ENCODE peak calls at places on chromosomes 4 and X, in four cellular contexts. One of them, this sample, is unnamed.
A peak's percentile ranks its signal among the peaks of the same experiment; 100 is the strongest.

GRCh38 chr4:95077864-95078263 is 320.1 kb downstream of the BMPR1B start:
- DNase-seq in ascending aorta: no peak
- DNase-seq in sigmoid colon: no peak
- DNase-seq in tibial artery: no peak
- DNase-seq in this sample: no peak

GRCh38 chrX:7941390-7942042 is 14.3 kb upstream of the PNPLA4 start:
- DNase-seq in ascending aorta: no peak
- DNase-seq in sigmoid colon: no peak
- DNase-seq in tibial artery: no peak
- DNase-seq in this sample: peak; percentile 12

GRCh38 chrX:29671426-29671825 is 543.9 kb upstream of the MAGEB2 start:
- DNase-seq in ascending aorta: no peak
- DNase-seq in sigmoid colon: no peak
- DNase-seq in tibial artery: no peak
- DNase-seq in this sample: no peak

GRCh38 chrX:47098746-47099145 is 20.5 kb downstream of the RGN start:
- DNase-seq in ascending aorta: no peak
- DNase-seq in sigmoid colon: no peak
- DNase-seq in tibial artery: no peak
- DNase-seq in this sample: no peak

GRCh38 chr4:94641702-94642560 is 115.8 kb upstream of the BMPR1B start:
- DNase-seq in ascending aorta: no peak
- DNase-seq in sigmoid colon: no peak
- DNase-seq in tibial artery: no peak
- DNase-seq in this sample: no peak

GRCh38 chr4:183182873-183183725 is 84.0 kb downstream of the WWC2 start:
- DNase-seq in ascending aorta: peak; percentile 66
- DNase-seq in sigmoid colon: no peak
- DNase-seq in tibial artery: no peak
- DNase-seq in this sample: no peak

GRCh38 chr4:2095236-2096072 is 36.3 kb downstream of the NAT8L start:
- DNase-seq in ascending aorta: no peak
- DNase-seq in sigmoid colon: no peak
- DNase-seq in tibial artery: no peak
- DNase-seq in this sample: no peak

GRCh38 chr4:24754586-24754985 is 40.8 kb upstream of the SOD3 start:
- DNase-seq in ascending aorta: no peak
- DNase-seq in sigmoid colon: no peak
- DNase-seq in tibial artery: no peak
- DNase-seq in this sample: no peak

GRCh38 chr4:16916719-16917337 is 18.4 kb upstream of the LDB2 start:
- DNase-seq in ascending aorta: no peak
- DNase-seq in sigmoid colon: no peak
- DNase-seq in tibial artery: no peak
- DNase-seq in this sample: peak; percentile 34

GRCh38 chrX:109856974-109857373 is 123.9 kb upstream of the ACSL4 start:
- DNase-seq in ascending aorta: no peak
- DNase-seq in sigmoid colon: no peak
- DNase-seq in tibial artery: no peak
- DNase-seq in this sample: no peak

GRCh38 chr4:67437974-67438713 is 107.2 kb downstream of the CENPC start:
- DNase-seq in ascending aorta: no peak
- DNase-seq in sigmoid colon: no peak
- DNase-seq in tibial artery: no peak
- DNase-seq in this sample: no peak

GRCh38 chr4:56293121-56293520 is 94.2 kb downstream of the AASDH start:
- DNase-seq in ascending aorta: no peak
- DNase-seq in sigmoid colon: no peak
- DNase-seq in tibial artery: no peak
- DNase-seq in this sample: no peak
- H3K36me3 ChIP-seq in ascending aorta: no peaks in the 10 kb centered on the region
- H3K36me3 ChIP-seq in sigmoid colon: no peaks in the 10 kb centered on the region
- H3K36me3 ChIP-seq in tibial artery: no peaks in the 10 kb centered on the region
- H3K36me3 ChIP-seq in this sample: no peaks in the 10 kb centered on the region

GRCh38 chr4:48553720-48554119 is 63.7 kb downstream of the ZAR1 start:
- DNase-seq in ascending aorta: no peak
- DNase-seq in sigmoid colon: no peak
- DNase-seq in tibial artery: no peak
- DNase-seq in this sample: no peak
- H3K36me3 ChIP-seq in ascending aorta: peaks cover 61% of the 10 kb centered on the region
- H3K36me3 ChIP-seq in sigmoid colon: peaks cover 18% of the 10 kb centered on the region
- H3K36me3 ChIP-seq in tibial artery: peaks cover 97% of the 10 kb centered on the region
- H3K36me3 ChIP-seq in this sample: peaks cover 57% of the 10 kb centered on the region

GRCh38 chr4:5734841-5735240 is 23.8 kb downstream of the EVC start:
- DNase-seq in ascending aorta: no peak
- DNase-seq in sigmoid colon: no peak
- DNase-seq in tibial artery: peak; percentile 66
- DNase-seq in this sample: no peak

GRCh38 chr4:5730993-5731975 is 20.3 kb downstream of the EVC start:
- DNase-seq in ascending aorta: peak; percentile 82
- DNase-seq in sigmoid colon: no peak
- DNase-seq in tibial artery: no peak
- DNase-seq in this sample: no peak

GRCh38 chr4:5738061-5738460 is 27.1 kb downstream of the EVC start:
- DNase-seq in ascending aorta: no peak
- DNase-seq in sigmoid colon: no peak
- DNase-seq in tibial artery: no peak
- DNase-seq in this sample: no peak

GRCh38 chr4:5732158-5732557 is 21.2 kb downstream of the EVC start:
- DNase-seq in ascending aorta: no peak
- DNase-seq in sigmoid colon: no peak
- DNase-seq in tibial artery: no peak
- DNase-seq in this sample: no peak

GRCh38 chr4:5735463-5735862 is 24.5 kb downstream of the EVC start:
- DNase-seq in ascending aorta: no peak
- DNase-seq in sigmoid colon: no peak
- DNase-seq in tibial artery: peak; percentile 6
- DNase-seq in this sample: no peak
- H3K36me3 ChIP-seq in ascending aorta: peaks cover 14% of the 10 kb centered on the region
- H3K36me3 ChIP-seq in sigmoid colon: peaks cover 5% of the 10 kb centered on the region
- H3K36me3 ChIP-seq in tibial artery: peaks cover 71% of the 10 kb centered on the region
- H3K36me3 ChIP-seq in this sample: no peaks in the 10 kb centered on the region

DNA sequence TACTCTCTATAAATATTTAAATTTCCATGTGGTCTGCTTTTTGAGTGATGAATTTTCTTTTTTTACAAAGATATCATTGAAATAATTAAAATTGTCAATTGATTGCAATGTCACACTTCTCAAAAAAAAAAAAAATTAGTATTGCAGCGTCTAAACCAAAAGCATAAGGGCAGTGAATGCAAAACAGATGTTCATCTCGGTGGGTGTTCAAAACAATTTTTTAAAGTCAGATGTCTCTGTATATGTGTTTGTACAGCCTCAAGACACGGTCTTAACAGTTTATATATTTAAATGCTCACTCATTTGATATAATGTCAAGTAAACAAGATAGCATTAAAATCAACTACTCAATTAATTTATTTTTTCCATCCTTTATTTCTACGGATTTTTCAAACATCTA is 52.3 kb downstream of the PALLD start:
- DNase-seq in ascending aorta: no peak
- DNase-seq in sigmoid colon: no peak
- DNase-seq in tibial artery: no peak
- DNase-seq in this sample: no peak
- H3K36me3 ChIP-seq in ascending aorta: no peaks in the 10 kb centered on the region
- H3K36me3 ChIP-seq in sigmoid colon: no peaks in the 10 kb centered on the region
- H3K36me3 ChIP-seq in tibial artery: no peaks in the 10 kb centered on the region
- H3K36me3 ChIP-seq in this sample: no peaks in the 10 kb centered on the region

GRCh38 chr4:154545689-154546088 is 4.5 kb downstream of the PLRG1 start:
- DNase-seq in ascending aorta: no peak
- DNase-seq in sigmoid colon: no peak
- DNase-seq in tibial artery: no peak
- DNase-seq in this sample: no peak

GRCh38 chr4:154542264-154542879 is 7.8 kb downstream of the PLRG1 start:
- DNase-seq in ascending aorta: no peak
- DNase-seq in sigmoid colon: no peak
- DNase-seq in tibial artery: no peak
- DNase-seq in this sample: no peak
- H3K36me3 ChIP-seq in ascending aorta: peaks cover 76% of the 10 kb centered on the region
- H3K36me3 ChIP-seq in sigmoid colon: peaks cover 23% of the 10 kb centered on the region
- H3K36me3 ChIP-seq in tibial artery: peaks cover 95% of the 10 kb centered on the region
- H3K36me3 ChIP-seq in this sample: peaks cover 51% of the 10 kb centered on the region

This sample was measured in pancreas.